ENCODE peak calls at places on chromosomes 11 and 22, in four cellular contexts. One of them, this sample, is unnamed. For H3K36me3, the result is how much of the 10 kb centered on the place peaks cover.

GRCh38 chr22:32720924-32721323 is 80.6 kb upstream of the TIMP3 start:
- DNase-seq in endothelial cell of umbilical vein: no peak
- DNase-seq in GM12878: no peak
- DNase-seq in K562: no peak
- DNase-seq in this sample: peak

GRCh38 chr22:46974077-46974476 is 211.6 kb downstream of the TBC1D22A start:
- DNase-seq in endothelial cell of umbilical vein: no peak
- DNase-seq in K562: no peak
- DNase-seq in GM12878: no peak
- DNase-seq in this sample: no peak

GRCh38 chr11:74822187-74822586 is 73.5 kb downstream of the RNF169 start:
- DNase-seq in endothelial cell of umbilical vein: peak
- DNase-seq in K562: no peak
- DNase-seq in GM12878: no peak
- DNase-seq in this sample: peak

GRCh38 chr22:40215266-40215665 is 37.5 kb downstream of the TNRC6B start:
- DNase-seq in endothelial cell of umbilical vein: peak
- DNase-seq in GM12878: no peak
- DNase-seq in K562: no peak
- DNase-seq in this sample: no peak

GRCh38 chr11:66891849-66892660 is 35.2 kb downstream of the LRFN4 start:
- DNase-seq in K562: peak
- DNase-seq in GM12878: peak
- DNase-seq in endothelial cell of umbilical vein: peak
- DNase-seq in this sample: peak

GRCh38 chr11:126680109-126680508 is 320.5 kb downstream of the KIRREL3 start:
- DNase-seq in K562: peak
- DNase-seq in GM12878: no peak
- DNase-seq in endothelial cell of umbilical vein: no peak
- DNase-seq in this sample: peak

GRCh38 chr11:127003260-127003981 is 2.9 kb upstream of the KIRREL3 start:
- DNase-seq in endothelial cell of umbilical vein: no peak
- DNase-seq in K562: peak
- DNase-seq in GM12878: no peak
- DNase-seq in this sample: peak

GRCh38 chr22:29124777-29125506 is 52.1 kb downstream of the KREMEN1 start:
- DNase-seq in GM12878: no peak
- DNase-seq in endothelial cell of umbilical vein: no peak
- DNase-seq in K562: no peak
- DNase-seq in this sample: no peak

GRCh38 chr11:9884601-9885000 is 220.7 kb downstream of the SWAP70 start:
- DNase-seq in GM12878: no peak
- DNase-seq in K562: no peak
- DNase-seq in endothelial cell of umbilical vein: no peak
- DNase-seq in this sample: peak

GRCh38 chr11:2142762-2143202 is 3.6 kb upstream of the IGF2 start:
- DNase-seq in GM12878: peak
- DNase-seq in K562: no peak
- DNase-seq in endothelial cell of umbilical vein: no peak
- DNase-seq in this sample: peak

GRCh38 chr11:44661311-44661717 is 65.4 kb upstream of the TSPAN18 start:
- DNase-seq in K562: no peak
- DNase-seq in endothelial cell of umbilical vein: no peak
- DNase-seq in GM12878: no peak
- DNase-seq in this sample: no peak

GRCh38 chr11:126615819-126616218 is 260.3 kb downstream of the ST3GAL4 start:
- DNase-seq in GM12878: no peak
- DNase-seq in K562: no peak
- DNase-seq in endothelial cell of umbilical vein: no peak
- DNase-seq in this sample: no peak

GRCh38 chr11:13029872-13030271 is 20.8 kb downstream of the RASSF10 start:
- DNase-seq in endothelial cell of umbilical vein: no peak
- DNase-seq in K562: no peak
- DNase-seq in GM12878: no peak
- DNase-seq in this sample: no peak

GRCh38 chr11:73321342-73322110 is 13.4 kb downstream of the ARHGEF17 start:
- DNase-seq in GM12878: no peak
- DNase-seq in endothelial cell of umbilical vein: peak
- DNase-seq in K562: no peak
- DNase-seq in this sample: peak

GRCh38 chr22:35335936-35336781 is 36.5 kb downstream of the TOM1 start:
- DNase-seq in endothelial cell of umbilical vein: no peak
- DNase-seq in GM12878: no peak
- DNase-seq in K562: no peak
- DNase-seq in this sample: no peak

GRCh38 chr11:44010789-44011251 is 37.0 kb upstream of the ACCSL start:
- DNase-seq in endothelial cell of umbilical vein: no peak
- DNase-seq in K562: no peak
- DNase-seq in GM12878: no peak
- DNase-seq in this sample: peak

GRCh38 chr11:76793391-76793811 is 10.2 kb downstream of the TSKU start:
- DNase-seq in GM12878: no peak
- DNase-seq in endothelial cell of umbilical vein: no peak
- DNase-seq in K562: no peak
- DNase-seq in this sample: no peak

GRCh38 chr11:95296165-95296564 is 65.2 kb upstream of the SESN3 start:
- DNase-seq in endothelial cell of umbilical vein: no peak
- DNase-seq in K562: no peak
- DNase-seq in GM12878: no peak
- DNase-seq in this sample: no peak

GRCh38 chr22:46775789-46776485 is 13.5 kb downstream of the TBC1D22A start:
- DNase-seq in K562: no peak
- DNase-seq in GM12878: no peak
- DNase-seq in endothelial cell of umbilical vein: no peak
- DNase-seq in this sample: no peak

GRCh38 chr11:117930668-117931330 is 1.6 kb upstream of the TMPRSS13 start:
- DNase-seq in K562: no peak
- DNase-seq in endothelial cell of umbilical vein: no peak
- DNase-seq in GM12878: no peak
- DNase-seq in this sample: no peak

GRCh38 chr11:10263929-10264328 is 30.1 kb downstream of the SBF2 start:
- DNase-seq in GM12878: no peak
- DNase-seq in K562: no peak
- DNase-seq in endothelial cell of umbilical vein: no peak
- DNase-seq in this sample: peak

GRCh38 chr11:76588455-76589325 is 81.9 kb downstream of the LRRC32 start:
- DNase-seq in endothelial cell of umbilical vein: peak
- DNase-seq in K562: no peak
- DNase-seq in GM12878: no peak
- DNase-seq in this sample: peak

GRCh38 chr11:32448232-32448631 is 12.9 kb upstream of the WT1 start:
- DNase-seq in endothelial cell of umbilical vein: no peak
- DNase-seq in GM12878: peak
- DNase-seq in K562: no peak
- DNase-seq in this sample: no peak

GRCh38 chr11:45507916-45508315 is 157.5 kb downstream of the CHST1 start:
- DNase-seq in GM12878: no peak
- DNase-seq in K562: no peak
- DNase-seq in endothelial cell of umbilical vein: no peak
- DNase-seq in this sample: no peak

GRCh38 chr22:46794491-46794890 is 32.0 kb downstream of the TBC1D22A start:
- DNase-seq in GM12878: no peak
- DNase-seq in endothelial cell of umbilical vein: no peak
- DNase-seq in K562: no peak
- DNase-seq in this sample: no peak

GRCh38 chr22:50270302-50271010 is at the start of gene MAPK11:
- DNase-seq in endothelial cell of umbilical vein: peak
- DNase-seq in K562: peak
- DNase-seq in GM12878: no peak
- DNase-seq in this sample: peak

GRCh38 chr11:38927993-38928392 is 2330.0 kb upstream of the RAG2 start:
- DNase-seq in GM12878: no peak
- DNase-seq in endothelial cell of umbilical vein: no peak
- DNase-seq in K562: no peak
- DNase-seq in this sample: no peak

GRCh38 chr11:120710354-120711187 is 199.0 kb downstream of the GRIK4 start:
- DNase-seq in GM12878: no peak
- DNase-seq in endothelial cell of umbilical vein: no peak
- DNase-seq in K562: no peak
- DNase-seq in this sample: peak

GRCh38 chr22:49827307-49827852 is 293 bp downstream of the BRD1 start:
- DNase-seq in GM12878: no peak
- DNase-seq in K562: peak
- DNase-seq in endothelial cell of umbilical vein: no peak
- DNase-seq in this sample: no peak

GRCh38 chr11:103529217-103529684 is 420.0 kb downstream of the DYNC2H1 start:
- DNase-seq in GM12878: no peak
- DNase-seq in endothelial cell of umbilical vein: peak
- DNase-seq in K562: no peak
- DNase-seq in this sample: peak

GRCh38 chr11:92948116-92948515 is 21.3 kb upstream of the MTNR1B start:
- DNase-seq in K562: no peak
- DNase-seq in GM12878: no peak
- DNase-seq in endothelial cell of umbilical vein: no peak
- DNase-seq in this sample: no peak

GRCh38 chr11:37907461-37908223 is 1309.6 kb upstream of the RAG2 start:
- DNase-seq in endothelial cell of umbilical vein: no peak
- DNase-seq in K562: no peak
- DNase-seq in GM12878: no peak
- DNase-seq in this sample: no peak

GRCh38 chr11:103380031-103380430 is 270.8 kb downstream of the DYNC2H1 start:
- DNase-seq in K562: no peak
- DNase-seq in GM12878: no peak
- DNase-seq in endothelial cell of umbilical vein: no peak
- DNase-seq in this sample: peak

DNA sequence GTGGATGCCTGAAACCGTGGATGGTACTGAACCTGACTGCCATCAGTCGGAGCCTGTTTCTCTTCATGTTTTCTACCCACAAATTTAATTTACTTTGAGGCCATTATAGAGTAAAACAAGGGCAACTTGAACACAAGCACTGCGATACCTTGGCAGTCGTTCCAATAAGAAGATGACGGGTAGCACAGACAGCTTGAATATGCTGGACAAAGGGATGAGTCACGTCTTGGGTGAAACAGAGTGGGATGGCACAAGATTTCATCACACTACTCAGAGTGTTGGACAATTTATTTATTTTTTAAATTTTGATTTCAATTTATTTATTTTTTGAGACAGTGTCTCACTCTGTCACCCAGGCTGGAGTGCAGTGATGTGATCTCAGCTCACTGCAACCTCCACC is 5.7 kb downstream of the DIXDC1 start:
- DNase-seq in K562: no peak
- DNase-seq in endothelial cell of umbilical vein: no peak
- DNase-seq in GM12878: no peak
- DNase-seq in this sample: peak
- TF ChIP-seq FOS in K562: no peak
- TF ChIP-seq FOS in endothelial cell of umbilical vein: no peak
- TF ChIP-seq FOS in GM12878: no peak
- TF ChIP-seq FOS in this sample: no peak

GRCh38 chr11:3686751-3687150 is 15.6 kb upstream of the CHRNA10 start:
- DNase-seq in K562: no peak
- DNase-seq in endothelial cell of umbilical vein: no peak
- DNase-seq in GM12878: no peak
- DNase-seq in this sample: peak
- H3K36me3 ChIP-seq in K562: half or more
- H3K36me3 ChIP-seq in endothelial cell of umbilical vein: under half
- H3K36me3 ChIP-seq in GM12878: under half
- H3K36me3 ChIP-seq in this sample: under half

DNA sequence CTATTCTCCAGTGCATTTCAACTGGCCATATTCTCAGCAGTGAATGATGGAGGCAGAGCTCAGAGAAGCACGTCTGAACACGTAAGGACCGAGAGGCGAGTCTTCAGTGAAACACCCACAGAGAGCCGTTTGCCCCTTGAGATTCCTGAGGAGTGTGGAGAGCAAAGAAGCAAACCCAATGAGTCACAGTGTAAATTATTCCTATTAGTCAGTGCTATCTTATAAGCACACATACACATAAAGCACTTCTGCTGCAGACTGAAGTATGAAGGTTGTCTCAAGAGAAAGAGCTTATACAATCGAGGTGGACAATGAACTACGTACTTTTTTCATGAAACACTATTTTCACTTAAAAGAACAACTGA is 37.4 kb downstream of the GALNT18 start:
- DNase-seq in GM12878: no peak
- DNase-seq in K562: no peak
- DNase-seq in endothelial cell of umbilical vein: no peak
- DNase-seq in this sample: peak
- TF ChIP-seq FOS in GM12878: no peak
- TF ChIP-seq FOS in K562: no peak
- TF ChIP-seq FOS in endothelial cell of umbilical vein: peak
- TF ChIP-seq FOS in this sample: peak

GRCh38 chr11:65130631-65131416 is 3.5 kb downstream of the SYVN1 start:
- DNase-seq in GM12878: no peak
- DNase-seq in endothelial cell of umbilical vein: no peak
- DNase-seq in K562: no peak
- DNase-seq in this sample: no peak

GRCh38 chr11:65126624-65127274 is 4.6 kb downstream of the MRPL49 start:
- DNase-seq in GM12878: no peak
- DNase-seq in K562: peak
- DNase-seq in endothelial cell of umbilical vein: no peak
- DNase-seq in this sample: no peak

GRCh38 chr11:65129649-65130441 is 4.5 kb downstream of the SYVN1 start:
- DNase-seq in K562: no peak
- DNase-seq in endothelial cell of umbilical vein: no peak
- DNase-seq in GM12878: no peak
- DNase-seq in this sample: no peak

GRCh38 chr11:65127473-65128181 is 5.5 kb downstream of the MRPL49 start:
- DNase-seq in K562: peak
- DNase-seq in GM12878: no peak
- DNase-seq in endothelial cell of umbilical vein: no peak
- DNase-seq in this sample: no peak

DNA sequence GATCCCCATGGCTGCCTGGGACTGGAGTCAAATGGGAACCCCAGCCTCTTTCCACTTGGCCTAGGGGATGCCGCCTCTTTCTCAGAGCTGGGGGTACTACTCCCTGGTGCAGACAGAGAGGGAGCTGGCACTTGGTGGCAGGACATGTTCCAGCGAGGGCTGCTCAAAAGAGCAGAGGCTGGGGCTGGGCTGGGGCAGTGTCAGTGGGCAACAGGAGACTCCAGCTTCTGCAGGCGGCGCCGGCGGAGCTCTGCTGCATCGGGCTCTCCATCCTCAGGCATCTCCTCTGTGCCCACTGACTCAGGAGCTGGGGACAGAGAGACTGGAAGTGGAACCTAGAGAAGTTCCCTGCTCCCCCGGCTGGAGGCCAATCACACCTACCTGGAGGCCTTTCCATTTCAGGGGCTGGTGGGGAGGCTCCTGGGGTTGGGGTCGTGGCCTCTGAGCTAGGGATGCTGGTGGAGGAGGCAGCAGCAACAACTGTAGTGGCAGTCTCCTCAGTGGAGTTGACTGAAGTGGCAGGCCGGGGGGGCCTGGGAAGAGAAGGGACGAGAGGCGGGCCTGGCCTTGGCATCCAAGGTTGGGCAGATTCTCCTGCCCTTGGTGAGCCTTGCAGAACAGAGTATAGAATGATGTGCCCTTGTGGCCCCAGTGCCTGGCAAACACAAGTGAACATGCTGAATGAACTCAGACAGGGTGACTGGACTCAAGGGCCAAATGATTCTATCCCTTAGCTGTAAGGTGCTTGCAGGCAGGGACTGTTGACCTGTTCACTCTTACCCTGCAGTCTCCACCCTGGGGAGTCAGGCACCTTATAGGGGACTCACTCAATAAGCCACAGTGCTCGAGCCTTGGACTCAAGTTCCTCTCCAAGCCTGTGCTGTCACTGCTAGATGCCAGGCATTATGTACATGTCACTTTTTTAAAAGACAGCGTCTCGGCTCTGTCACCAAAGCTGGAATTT is 5.9 kb downstream of the SYVN1 start:
- DNase-seq in K562: peak
- DNase-seq in endothelial cell of umbilical vein: no peak
- DNase-seq in GM12878: no peak
- DNase-seq in this sample: no peak
- H3K36me3 ChIP-seq in K562: half or more
- H3K36me3 ChIP-seq in endothelial cell of umbilical vein: half or more
- H3K36me3 ChIP-seq in GM12878: under half
- H3K36me3 ChIP-seq in this sample: half or more

This sample was measured in IMR-90.